ENCODE peak calls at places on chromosome 18, in six cellular contexts. R is adrenal gland, M is SJSA1, N is ureter, C is PC-3, E is HFF-Myc. V is an unnamed sample.

GRCh38 chr18:37274309-37274987 is 291.1 kb downstream of the CELF4 start:
- DNase-seq in R (no peak), M (no peak), N (no peak), C (no peak), E (no peak), V (no peak)

GRCh38 chr18:48800877-48801727 is 149.7 kb downstream of the SMAD7 start:
- DNase-seq in R (peak), M (no peak), N (peak), C (no peak), E (no peak), V (no peak)

GRCh38 chr18:21057112-21057511 is 54.5 kb downstream of the ROCK1 start:
- DNase-seq in R (no peak), M (no peak), N (no peak), C (no peak), E (no peak), V (no peak)

GRCh38 chr18:48540329-48541025 is 1.6 kb downstream of the CTIF start:
- DNase-seq in R (peak), M (peak), N (peak), C (peak), E (no peak), V (peak)

GRCh38 chr18:10072659-10073309 is 159.0 kb downstream of the VAPA start:
- DNase-seq in R (no peak), M (no peak), N (no peak), C (peak), E (no peak), V (peak)

GRCh38 chr18:79471048-79471447 is 75.3 kb downstream of the NFATC1 start:
- DNase-seq in R (no peak), M (no peak), N (no peak), C (no peak), E (no peak), V (no peak)

GRCh38 chr18:76923485-76924085 is 101.2 kb downstream of the ZNF236 start:
- DNase-seq in R (no peak), M (peak), N (no peak), C (peak), E (no peak), V (no peak)

GRCh38 chr18:21740724-21741510 is at the start of gene MIB1:
- DNase-seq in R (no peak), M (peak), N (peak), C (no peak), E (peak), V (peak)

V was measured in T1000.